ENCODE peak calls at places on chromosomes 4 and X, in six cellular contexts. V is astrocyte, I is fibroblast of lung, Y is HepG2, C is colonic mucosa, D is neural progenitor cell. Z is an unnamed sample.
A peak's percentile ranks its signal among the peaks of the same experiment; 100 is the strongest.

GRCh38 chr4:168200685-168201084 is 108.3 kb downstream of the ANXA10 start:
- DNase-seq in C (no peak), D (no peak), V (no peak), Y (peak; percentile 7), I (peak; percentile 25), Z (no peak)

GRCh38 chr4:145066063-145066501 is 31.9 kb downstream of the ANAPC10 start:
- DNase-seq in C (no peak), V (no peak), D (peak; percentile 82), I (no peak), Y (no peak), Z (no peak)

GRCh38 chr4:150049682-150050081 is 28.6 kb upstream of the DCLK2 start:
- DNase-seq in I (no peak), D (no peak), V (no peak), Y (no peak), C (no peak), Z (no peak)

GRCh38 chr4:136219592-136220125 is 1312.6 kb downstream of the PCDH18 start:
- DNase-seq in I (no peak), D (no peak), C (no peak), Y (no peak), V (no peak), Z (no peak)

GRCh38 chr4:162456106-162456505 is 292.3 kb upstream of the FSTL5 start:
- DNase-seq in D (no peak), C (no peak), V (no peak), I (no peak), Y (no peak), Z (no peak)

GRCh38 chr4:128553665-128554515 is 255.6 kb upstream of the JADE1 start:
- DNase-seq in D (no peak), V (no peak), Y (no peak), C (no peak), I (peak; percentile 24), Z (no peak)

GRCh38 chr4:3771167-3771809 is 5.1 kb downstream of the ADRA2C start:
- DNase-seq in Y (no peak), C (no peak), D (no peak), V (no peak), I (no peak), Z (no peak)

GRCh38 chr4:56764775-56765174 is 56.7 kb downstream of the SPINK2 start:
- DNase-seq in Y (no peak), D (no peak), V (peak; percentile 63), C (no peak), I (peak; percentile 77), Z (no peak)

GRCh38 chr4:102247041-102247440 is 98.2 kb downstream of the SLC39A8 start:
- DNase-seq in C (no peak), I (peak; percentile 73), V (peak; percentile 67), D (no peak), Y (no peak), Z (no peak)

GRCh38 chr4:112704991-112705845 is 68.3 kb downstream of the LARP7 start:
- DNase-seq in V (peak; percentile 58), I (peak; percentile 71), C (no peak), D (peak; percentile 72), Y (peak; percentile 8), Z (no peak)

GRCh38 chrX:22345884-22346283 is 73.2 kb downstream of the CBLL2 start:
- DNase-seq in Y (no peak), D (no peak), V (peak; percentile 61), I (peak; percentile 69), C (no peak), Z (no peak)

GRCh38 chr4:38867478-38868054 is at the start of gene FAM114A1:
- DNase-seq in Y (peak; percentile 51), I (peak; percentile 83), C (peak; percentile 89), V (peak; percentile 67), D (peak; percentile 79), Z (peak; percentile 94)

GRCh38 chrX:68432648-68433047 is 647 bp downstream of the OPHN1 start:
- DNase-seq in I (peak; percentile 40), V (peak; percentile 33), C (no peak), Y (no peak), D (no peak), Z (no peak)

GRCh38 chr4:156568041-156568440 is 403.6 kb downstream of the PDGFC start:
- DNase-seq in V (peak; percentile 74), I (peak; percentile 78), C (no peak), Y (no peak), D (peak; percentile 3), Z (no peak)

GRCh38 chrX:27918799-27919198 is 62.5 kb downstream of the DCAF8L1 start:
- DNase-seq in C (peak; percentile 54), D (peak; percentile 11), I (peak; percentile 4), Y (no peak), V (no peak), Z (no peak)

GRCh38 chr4:88697113-88697512 is 516 bp downstream of the NAP1L5 start:
- DNase-seq in D (no peak), C (no peak), Y (no peak), V (peak; percentile 33), I (peak; percentile 45), Z (peak; percentile 66)

GRCh38 chr4:105122334-105122733 is 24.3 kb upstream of the TET2 start:
- DNase-seq in I (peak; percentile 60), V (peak; percentile 37), Y (no peak), D (peak; percentile 54), C (no peak), Z (no peak)

GRCh38 chrX:143634701-143635442 is 1.0 kb downstream of the SLITRK4 start:
- DNase-seq in Y (no peak), D (peak; percentile 58), C (no peak), V (no peak), I (no peak), Z (peak; percentile 54)

GRCh38 chr4:61379406-61379805 is 179.3 kb downstream of the ADGRL3 start:
- DNase-seq in I (no peak), V (no peak), D (no peak), Y (no peak), C (no peak), Z (no peak)

GRCh38 chr4:175531405-175532091 is 280.5 kb downstream of the GPM6A start:
- DNase-seq in V (peak; percentile 84), D (no peak), I (peak; percentile 88), C (no peak), Y (no peak), Z (no peak)

GRCh38 chrX:23783569-23784486 is 855 bp downstream of the SAT1 start:
- DNase-seq in D (no peak), C (no peak), I (peak; percentile 13), V (no peak), Y (no peak), Z (no peak)

GRCh38 chr4:54716478-54717065 is 58.8 kb downstream of the KIT start:
- DNase-seq in C (no peak), D (no peak), Y (no peak), I (no peak), V (no peak), Z (no peak)

GRCh38 chrX:129478516-129478915 is 44.8 kb downstream of the SMARCA1 start:
- DNase-seq in Y (no peak), D (no peak), V (peak; percentile 63), I (peak; percentile 75), C (no peak), Z (no peak)

GRCh38 chrX:25976683-25977310 is 161.3 kb upstream of the MAGEB18 start:
- DNase-seq in Y (no peak), I (no peak), C (no peak), D (peak; percentile 62), V (no peak), Z (peak; percentile 49)

GRCh38 chr4:112523008-112523440 is 7.0 kb upstream of the NEUROG2 start:
- DNase-seq in V (peak; percentile 24), I (peak; percentile 57), Y (no peak), C (no peak), D (peak; percentile 85), Z (no peak)

GRCh38 chrX:71509289-71509688 is 23.6 kb upstream of the OGT start:
- DNase-seq in D (no peak), Y (no peak), C (no peak), V (no peak), I (no peak), Z (no peak)

GRCh38 chrX:39848243-39848642 is 249.5 kb downstream of the BCOR start:
- DNase-seq in I (peak; percentile 79), Y (no peak), D (no peak), C (no peak), V (peak; percentile 79), Z (no peak)

GRCh38 chrX:39874202-39874816 is 223.4 kb downstream of the BCOR start:
- DNase-seq in D (no peak), C (no peak), V (no peak), I (no peak), Y (no peak), Z (no peak)

GRCh38 chr4:144754562-144755410 is 108.8 kb downstream of the HHIP start:
- DNase-seq in Y (no peak), I (peak; percentile 90), V (peak; percentile 89), D (peak; percentile 31), C (no peak), Z (no peak)

DNA sequence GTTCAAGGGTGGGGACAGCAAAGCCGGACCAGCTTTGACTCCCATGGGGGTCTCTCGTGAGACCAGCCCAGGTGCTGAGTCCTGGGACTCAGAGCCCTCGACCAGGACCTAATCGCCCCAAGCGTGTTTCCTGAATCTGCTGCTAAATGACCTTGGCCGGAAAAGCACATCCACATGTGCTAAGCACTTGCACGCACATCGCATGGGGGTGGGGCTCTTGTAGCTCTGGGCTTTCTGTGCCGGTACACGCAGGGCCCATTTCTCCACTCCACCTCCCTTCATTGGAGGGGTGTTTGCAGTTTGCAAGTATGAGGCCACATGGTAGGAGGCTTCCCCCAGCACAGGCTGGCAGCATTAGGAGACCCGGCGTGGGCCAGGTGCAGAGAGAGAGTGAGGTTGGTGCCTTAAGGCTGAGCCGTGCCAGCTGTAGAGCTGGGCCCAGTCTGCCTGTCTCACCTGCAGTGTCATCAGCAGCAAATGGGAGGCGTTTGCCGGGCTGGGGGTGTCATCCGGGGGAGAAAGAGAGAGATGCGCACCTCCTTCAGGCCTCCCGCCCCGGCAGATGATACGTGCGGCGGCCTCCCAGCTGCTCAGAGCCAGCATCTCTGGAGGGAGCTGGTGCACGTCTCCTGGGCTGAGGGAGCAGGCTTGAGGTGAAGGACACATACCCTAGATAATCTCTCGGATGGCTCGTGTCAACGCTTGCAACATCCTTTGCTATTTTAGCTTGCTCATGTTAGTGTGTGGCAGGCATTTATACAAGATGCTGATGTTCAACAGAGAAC is 45.2 kb upstream of the CLCN4 start:
- DNase-seq in I (no peak), V (no peak), D (no peak), Y (peak; percentile 32), C (no peak), Z (no peak)
- H3K9ac ChIP-seq in I (no peak overlapping the region), V (no peak overlapping the region), D (no peak overlapping the region), Y (no peak overlapping the region), C (no peak overlapping the region), Z (no peak overlapping the region)

DNA sequence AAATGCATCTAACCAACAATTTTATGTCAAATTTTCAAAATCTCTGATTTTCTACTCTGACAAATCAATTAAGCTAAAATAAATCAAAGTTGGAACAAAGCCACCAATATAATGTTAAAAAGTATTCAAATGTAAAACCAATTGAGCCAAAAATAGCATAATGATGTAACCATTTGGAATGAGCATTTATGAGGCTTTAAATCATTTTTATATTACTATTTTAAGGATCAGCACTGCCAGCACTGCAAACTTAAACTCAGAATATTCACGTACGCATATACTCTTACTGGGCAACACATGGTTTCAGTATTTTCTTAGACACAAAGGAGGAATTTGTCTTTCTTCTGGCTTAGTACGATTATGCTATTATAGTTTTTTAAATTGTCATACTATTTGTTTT is 52.2 kb downstream of the AFAP1 start:
- DNase-seq in I (no peak), V (no peak), C (no peak), Y (no peak), D (no peak), Z (no peak)
- H3K27ac ChIP-seq in I (no peak overlapping the region), V (peak overlapping the region; percentile 52), C (no peak overlapping the region), Y (no peak overlapping the region), D (no peak overlapping the region), Z (no peak overlapping the region)

GRCh38 chrX:37847733-37848197 is 394 bp upstream of the DYNLT3 start:
- DNase-seq in I (no peak), D (no peak), C (no peak), Y (no peak), V (no peak), Z (no peak)
- H3K9ac ChIP-seq in I (peak overlapping the region; percentile 76), D (no peak overlapping the region), C (peak overlapping the region; percentile 2), Y (peak overlapping the region; percentile 63), V (peak overlapping the region; percentile 89), Z (peak overlapping the region; percentile 69)

GRCh38 chr4:184477201-184477999 is 3.0 kb upstream of the IRF2 start:
- DNase-seq in C (no peak), I (no peak), Y (peak; percentile 34), D (peak; percentile 17), V (no peak), Z (no peak)
- H3K27ac ChIP-seq in C (no peak overlapping the region), I (no peak overlapping the region), Y (no peak overlapping the region), D (no peak overlapping the region), V (no peak overlapping the region), Z (no peak overlapping the region)